ENCODE peak calls at places on chromosome 7, in six cellular contexts. L is astrocyte of the spinal cord; P is non-pigmented ciliary epithelial cell; Q is effector CD4-positive, alpha-beta T cell; C is caudate nucleus; V is NCI-H1105 treated with DMSO at 0.1 percent for 48 hours. W is an unnamed sample.

GRCh38 chr7:66779669-66780408 is 39.3 kb downstream of the RABGEF1 start:
- DNase-seq in L (peak; percentile 35), P (no peak), Q (no peak), C (no peak), V (no peak), W (no peak)

GRCh38 chr7:74220229-74220628 is 10.4 kb downstream of the LAT2 start:
- DNase-seq in L (no peak), P (no peak), Q (no peak), C (no peak), V (no peak), W (no peak)

GRCh38 chr7:111827863-111828504 is 265.7 kb upstream of the IMMP2L start:
- DNase-seq in L (peak; percentile 55), P (peak; percentile 63), Q (no peak), C (no peak), V (no peak), W (no peak)

GRCh38 chr7:154202002-154202401 is 149.8 kb downstream of the DPP6 start:
- DNase-seq in L (no peak), P (no peak), Q (no peak), C (no peak), V (no peak), W (no peak)

GRCh38 chr7:70728873-70729552 is 402.9 kb upstream of the GALNT17 start:
- DNase-seq in L (peak; percentile 36), P (no peak), Q (no peak), C (no peak), V (no peak), W (no peak)

GRCh38 chr7:86598311-86598710 is 45.4 kb upstream of the GRM3 start:
- DNase-seq in L (no peak), P (no peak), Q (no peak), C (no peak), V (peak; percentile 22), W (no peak)

GRCh38 chr7:155009570-155010157 is 6.7 kb upstream of the PAXIP1 start:
- DNase-seq in L (no peak), P (no peak), Q (peak; percentile 11), C (no peak), V (no peak), W (no peak)

GRCh38 chr7:49563693-49564378 is 209.6 kb upstream of the VWC2 start:
- DNase-seq in L (no peak), P (no peak), Q (no peak), C (no peak), V (no peak), W (no peak)

GRCh38 chr7:155017834-155018233 is 14.9 kb upstream of the PAXIP1 start:
- DNase-seq in L (no peak), P (no peak), Q (no peak), C (no peak), V (peak; percentile 92), W (no peak)

GRCh38 chr7:27670177-27670576 is 7.5 kb upstream of the HIBADH start:
- DNase-seq in L (no peak), P (no peak), Q (no peak), C (no peak), V (no peak), W (no peak)

W was measured in vagina.